ENCODE peak calls at places on chromosome 21, in nine cellular contexts. H is ovary, X is GM12878, B is body of pancreas, C is heart left ventricle, M is esophagus muscularis mucosa, W is tibial nerve, Z is sigmoid colon, T is esophagus squamous epithelium. I is an unnamed sample.

GRCh38 chr21:35540950-35541632 is 492.0 kb upstream of the RUNX1 start:
- DNase-seq in X (no peak), T (no peak), H (no peak), B (no peak), W (no peak), C (no peak), M (no peak), Z (no peak), I (no peak)

GRCh38 chr21:17731554-17731953 is 87.6 kb downstream of the C21orf91 start:
- DNase-seq in X (no peak), C (no peak), W (no peak), B (no peak), Z (no peak), M (no peak), H (no peak), T (no peak), I (no peak)

GRCh38 chr21:42873096-42873495 is 6.2 kb downstream of the WDR4 start:
- DNase-seq in W (no peak), Z (no peak), M (no peak), C (no peak), B (no peak), T (no peak), X (no peak), H (no peak), I (no peak)

GRCh38 chr21:16624468-16625102 is 888.3 kb upstream of the CXADR start:
- DNase-seq in H (no peak), T (no peak), M (no peak), C (no peak), X (no peak), W (no peak), B (no peak), Z (no peak), I (no peak)

GRCh38 chr21:16773206-16773605 is 739.6 kb upstream of the CXADR start:
- DNase-seq in X (no peak), B (no peak), W (no peak), Z (no peak), H (no peak), T (no peak), M (no peak), C (no peak), I (no peak)

GRCh38 chr21:26887241-26887640 is 42.0 kb upstream of the ADAMTS1 start:
- DNase-seq in H (no peak), C (no peak), Z (no peak), T (no peak), M (no peak), B (no peak), X (no peak), W (no peak), I (no peak)

GRCh38 chr21:27157097-27157496 is 190.2 kb upstream of the ADAMTS5 start:
- DNase-seq in M (no peak), W (no peak), T (no peak), B (no peak), X (no peak), C (no peak), H (no peak), Z (no peak), I (no peak)

GRCh38 chr21:21101911-21102310 is 103.7 kb downstream of the NCAM2 start:
- DNase-seq in W (no peak), C (no peak), X (no peak), H (no peak), B (no peak), T (no peak), M (no peak), Z (no peak), I (no peak)

GRCh38 chr21:35511298-35512162 is 462.4 kb upstream of the RUNX1 start:
- DNase-seq in Z (no peak), T (no peak), H (no peak), B (no peak), C (no peak), X (no peak), W (no peak), M (no peak), I (no peak)

GRCh38 chr21:42513985-42514882 is 582 bp downstream of the SLC37A1 start:
- DNase-seq in C (peak; percentile 67), T (no peak), X (no peak), Z (peak; percentile 72), M (no peak), H (peak; percentile 55), W (no peak), B (peak; percentile 70), I (peak; percentile 76)

GRCh38 chr21:38503588-38503987 is 5.3 kb upstream of the ERG start:
- DNase-seq in X (no peak), T (no peak), H (no peak), B (no peak), C (peak; percentile 45), W (no peak), M (peak; percentile 26), Z (no peak), I (no peak)

GRCh38 chr21:42527489-42528158 is 14.0 kb downstream of the SLC37A1 start:
- DNase-seq in Z (no peak), W (no peak), C (no peak), X (peak; percentile 80), M (no peak), B (no peak), H (no peak), T (no peak), I (no peak)

GRCh38 chr21:36820176-36821031 is 121.5 kb downstream of the SIM2 start:
- DNase-seq in H (no peak), W (no peak), C (no peak), T (no peak), Z (no peak), M (no peak), X (no peak), B (no peak), I (no peak)

GRCh38 chr21:43188712-43189151 is 19.9 kb downstream of the CRYAA start:
- DNase-seq in X (no peak), M (no peak), T (no peak), B (peak; percentile 47), W (peak; percentile 11), Z (peak; percentile 86), C (peak; percentile 44), H (peak; percentile 10), I (peak; percentile 66)

GRCh38 chr21:41671212-41671762 is 95.6 kb downstream of the RIPK4 start:
- DNase-seq in T (no peak), W (no peak), M (no peak), X (no peak), B (no peak), H (no peak), C (no peak), Z (no peak), I (no peak)

GRCh38 chr21:17371470-17371869 is 141.4 kb upstream of the CXADR start:
- DNase-seq in H (no peak), B (no peak), X (no peak), M (no peak), Z (no peak), W (no peak), T (no peak), C (no peak), I (no peak)

GRCh38 chr21:35853321-35853922 is 206.9 kb downstream of the SETD4 start:
- DNase-seq in C (no peak), X (no peak), M (no peak), T (no peak), H (no peak), W (no peak), Z (no peak), B (no peak), I (no peak)

DNA sequence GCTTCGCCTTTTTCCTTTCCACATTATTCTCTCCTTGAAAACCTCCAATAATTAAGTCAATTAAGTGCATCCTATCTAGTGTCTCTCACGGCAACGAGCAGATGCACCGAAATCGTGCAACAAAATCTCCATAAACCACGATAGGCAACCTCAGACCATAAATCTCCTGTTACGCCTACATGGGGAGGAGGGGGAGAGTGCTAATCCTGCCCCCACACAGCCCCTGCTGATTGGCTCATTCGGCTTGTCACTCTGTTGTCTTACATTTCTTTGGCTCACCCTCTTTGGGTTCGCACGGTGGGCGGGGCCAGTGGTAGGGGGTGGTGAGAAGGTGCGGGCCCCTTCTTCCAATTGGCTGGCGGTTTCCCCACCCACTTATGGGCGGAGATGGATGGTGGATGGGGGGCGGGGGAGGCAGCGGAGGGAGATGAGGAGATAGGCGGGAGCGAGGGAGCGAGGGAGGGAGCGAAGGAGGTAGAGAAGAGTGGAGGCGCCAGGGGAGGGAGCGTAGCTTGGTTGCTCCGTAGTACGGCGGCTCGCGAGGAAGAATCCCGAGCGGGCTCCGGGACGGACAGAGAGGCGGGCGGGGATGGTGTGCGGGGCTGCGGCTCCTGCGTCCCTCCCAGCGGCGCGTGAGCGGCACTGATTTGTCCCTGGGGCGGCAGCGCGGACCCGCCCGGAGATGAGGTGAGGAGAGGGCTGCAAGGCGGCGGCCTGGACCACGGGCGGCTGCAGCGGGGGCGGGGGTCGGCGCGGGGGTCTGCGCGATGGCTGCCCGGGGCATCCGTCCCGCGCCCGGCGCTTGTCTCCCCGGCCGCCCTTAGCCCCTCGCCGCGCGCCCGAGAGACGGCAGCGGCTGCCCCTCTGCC is at the start of gene ITSN1:
- DNase-seq in Z (peak; percentile 100), W (peak; percentile 100), H (peak; percentile 100), B (peak; percentile 99), C (peak; percentile 100), X (peak; percentile 99), M (peak; percentile 100), T (peak; percentile 99), I (peak; percentile 100)
- TF ChIP-seq POLR2A in Z (peak; percentile 79), W (peak; percentile 85), H (peak; percentile 85), B (peak; percentile 93), C (peak; percentile 89), X (peak; percentile 52), M (peak; percentile 69), T (peak; percentile 90), I (peak; percentile 79)

GRCh38 chr21:44508711-44509445 is 31.1 kb downstream of the KRTAP10-1 start:
- DNase-seq in Z (no peak), C (no peak), X (no peak), B (no peak), H (no peak), W (no peak), T (no peak), M (no peak), I (no peak)
- H3K4me1 ChIP-seq in Z (no peaks in the 10 kb centered on the region), C (no peaks in the 10 kb centered on the region), X (no peaks in the 10 kb centered on the region), B (peaks cover 14% of the 10 kb centered on the region), H (peaks cover 1% of the 10 kb centered on the region), W (no peaks in the 10 kb centered on the region), T (no peaks in the 10 kb centered on the region), M (peaks cover 8% of the 10 kb centered on the region), I (peaks cover 15% of the 10 kb centered on the region)

GRCh38 chr21:28159396-28159795 is 833.3 kb downstream of the LTN1 start:
- DNase-seq in T (no peak), X (no peak), B (no peak), C (no peak), Z (no peak), M (no peak), H (no peak), W (no peak), I (no peak)
- H3K27me3 ChIP-seq in T (no peaks in the 10 kb centered on the region), X (no peaks in the 10 kb centered on the region), B (no peaks in the 10 kb centered on the region), C (no peaks in the 10 kb centered on the region), Z (no peaks in the 10 kb centered on the region), M (no peaks in the 10 kb centered on the region), H (no peaks in the 10 kb centered on the region), W (no peaks in the 10 kb centered on the region), I (no peaks in the 10 kb centered on the region)

GRCh38 chr21:32611471-32611997 is 643 bp downstream of the CFAP298 start:
- DNase-seq in X (no peak), B (peak; percentile 11), T (no peak), Z (no peak), M (peak; percentile 50), H (no peak), W (no peak), C (no peak), I (peak; percentile 33)

GRCh38 chr21:32612999-32613337 is 791 bp upstream of the CFAP298 start:
- DNase-seq in T (no peak), X (no peak), W (peak; percentile 7), M (no peak), H (no peak), B (no peak), C (no peak), Z (no peak), I (no peak)

GRCh38 chr21:32613436-32614043 is 1.4 kb upstream of the CFAP298 start:
- DNase-seq in X (no peak), B (no peak), C (no peak), H (no peak), M (peak; percentile 53), Z (no peak), T (no peak), W (no peak), I (no peak)

GRCh38 chr21:32612075-32612998 is at the start of gene CFAP298:
- DNase-seq in W (peak; percentile 73), C (peak; percentile 92), T (peak; percentile 39), B (peak; percentile 91), M (peak; percentile 97), X (peak; percentile 67), H (peak; percentile 87), Z (peak; percentile 91), I (peak; percentile 83)
- TF ChIP-seq POLR2A in W (no peak), C (no peak), T (no peak), B (peak; percentile 45), M (no peak), X (peak; percentile 57), H (no peak), Z (no peak), I (no peak)